ENCODE peak calls at places on chromosomes 1 and 21, in four cellular contexts. G is pancreas, Z is body of pancreas, B is choroid plexus epithelial cell. A is an unnamed sample.

GRCh38 chr1:7261490-7261889 is 476.2 kb downstream of the CAMTA1 start:
- DNase-seq in G (no peak), Z (no peak), B (no peak), A (no peak)

GRCh38 chr1:224852901-224853568 is 76.4 kb upstream of the DNAH14 start:
- DNase-seq in G (no peak), Z (no peak), B (peak; percentile 79), A (peak; percentile 16)

GRCh38 chr1:10020668-10021067 is 12.1 kb upstream of the UBE4B start:
- DNase-seq in B (no peak), Z (no peak), G (no peak), A (no peak)

GRCh38 chr21:35102488-35103407 is 53.6 kb upstream of the RUNX1 start:
- DNase-seq in B (peak; percentile 61), Z (no peak), G (no peak), A (no peak)

GRCh38 chr1:232435746-232436145 is 194.2 kb downstream of the SIPA1L2 start:
- DNase-seq in B (peak; percentile 86), G (no peak), Z (no peak), A (no peak)

GRCh38 chr21:31987696-31988095 is 114.9 kb downstream of the HUNK start:
- DNase-seq in B (no peak), G (no peak), Z (no peak), A (no peak)

GRCh38 chr1:202343652-202344349 is 2.1 kb upstream of the UBE2T start:
- DNase-seq in Z (no peak), G (no peak), B (peak; percentile 66), A (peak; percentile 81)

GRCh38 chr1:212229654-212230053 is 55.6 kb upstream of the PPP2R5A start:
- DNase-seq in B (peak; percentile 68), Z (no peak), G (no peak), A (no peak)

GRCh38 chr1:200115532-200115931 is 88.0 kb downstream of the NR5A2 start:
- DNase-seq in G (no peak), B (no peak), Z (no peak), A (no peak)

GRCh38 chr1:219659682-219660081 is 46.8 kb upstream of the ZC3H11B start:
- DNase-seq in Z (no peak), G (no peak), B (peak; percentile 100), A (no peak)

GRCh38 chr1:236214761-236215160 is 67.0 kb downstream of the ERO1B start:
- DNase-seq in B (no peak), Z (no peak), G (no peak), A (no peak)

GRCh38 chr1:28640766-28641165 is 2.1 kb downstream of the TAF12 start:
- DNase-seq in G (no peak), B (peak; percentile 52), Z (no peak), A (peak; percentile 42)

GRCh38 chr1:221741364-221741970 is 422 bp downstream of the DUSP10 start:
- DNase-seq in G (peak; percentile 29), Z (peak; percentile 24), B (peak; percentile 53), A (no peak)

GRCh38 chr21:33075128-33075527 is 5.2 kb downstream of the OLIG1 start:
- DNase-seq in B (no peak), G (no peak), Z (no peak), A (no peak)

GRCh38 chr1:204294371-204294770 is 65.4 kb downstream of the PLEKHA6 start:
- DNase-seq in B (peak; percentile 84), G (no peak), Z (no peak), A (no peak)

GRCh38 chr1:90579212-90579802 is 137.8 kb downstream of the BARHL2 start:
- DNase-seq in G (no peak), B (peak; percentile 63), Z (no peak), A (peak; percentile 48)

GRCh38 chr1:235090406-235091069 is 38.1 kb downstream of the TOMM20 start:
- DNase-seq in B (no peak), G (peak; percentile 53), Z (peak; percentile 61), A (no peak)

GRCh38 chr1:240278082-240278481 is 186.4 kb downstream of the FMN2 start:
- DNase-seq in Z (no peak), G (no peak), B (no peak), A (no peak)

GRCh38 chr1:75630004-75630403 is 19.1 kb upstream of the SLC44A5 start:
- DNase-seq in Z (no peak), B (no peak), G (no peak), A (no peak)

GRCh38 chr1:230639714-230640209 is 2.5 kb upstream of the COG2 start:
- DNase-seq in G (peak; percentile 24), Z (peak; percentile 18), B (no peak), A (no peak)

GRCh38 chr1:201480231-201481003 is 11.4 kb upstream of the PHLDA3 start:
- DNase-seq in B (peak; percentile 95), Z (peak; percentile 92), G (peak; percentile 88), A (peak; percentile 92)

GRCh38 chr1:244969355-244970235 is 105.3 kb upstream of the HNRNPU start:
- DNase-seq in Z (peak; percentile 79), G (peak; percentile 78), B (peak; percentile 97), A (peak; percentile 69)

GRCh38 chr1:218456449-218456848 is 111.3 kb downstream of the TGFB2 start:
- DNase-seq in Z (no peak), G (no peak), B (no peak), A (peak; percentile 91)

GRCh38 chr1:116411784-116412479 is 38.9 kb downstream of the ATP1A1 start:
- DNase-seq in Z (no peak), G (no peak), B (peak; percentile 51), A (no peak)

GRCh38 chr1:19597463-19598309 is 46.4 kb upstream of the NBL1 start:
- DNase-seq in Z (no peak), B (peak; percentile 64), G (no peak), A (peak; percentile 46)

GRCh38 chr1:25569599-25570458 is 26.4 kb downstream of the LDLRAP1 start:
- DNase-seq in B (no peak), Z (no peak), G (no peak), A (no peak)

GRCh38 chr1:92486251-92487077 is at the start of gene GFI1:
- DNase-seq in G (peak; percentile 74), Z (peak; percentile 80), B (no peak), A (peak; percentile 87)
- TF ChIP-seq CTCF in G (no peak), Z (no peak), B (no peak), A (no peak)

GRCh38 chr1:175208773-175209492 is 16.4 kb upstream of the KIAA0040 start:
- DNase-seq in G (no peak), Z (no peak), B (no peak), A (peak; percentile 97)
- H3K4me3 ChIP-seq in G (no peak overlapping the region), Z (no peak overlapping the region), B (no peak overlapping the region), A (peak overlapping the region; percentile 34)

GRCh38 chr1:17440074-17440826 is 773 bp upstream of the RCC2 start:
- DNase-seq in Z (no peak), B (no peak), G (no peak), A (no peak)

GRCh38 chr1:17440827-17441168 is 1.3 kb upstream of the RCC2 start:
- DNase-seq in Z (no peak), G (no peak), B (no peak), A (no peak)

GRCh38 chr1:17438977-17439249 is 564 bp downstream of the RCC2 start:
- DNase-seq in G (peak; percentile 39), B (no peak), Z (no peak), A (no peak)

GRCh38 chr1:17438176-17438976 is 1.1 kb downstream of the RCC2 start:
- DNase-seq in B (peak; percentile 47), G (peak; percentile 57), Z (peak; percentile 54), A (peak; percentile 71)

DNA sequence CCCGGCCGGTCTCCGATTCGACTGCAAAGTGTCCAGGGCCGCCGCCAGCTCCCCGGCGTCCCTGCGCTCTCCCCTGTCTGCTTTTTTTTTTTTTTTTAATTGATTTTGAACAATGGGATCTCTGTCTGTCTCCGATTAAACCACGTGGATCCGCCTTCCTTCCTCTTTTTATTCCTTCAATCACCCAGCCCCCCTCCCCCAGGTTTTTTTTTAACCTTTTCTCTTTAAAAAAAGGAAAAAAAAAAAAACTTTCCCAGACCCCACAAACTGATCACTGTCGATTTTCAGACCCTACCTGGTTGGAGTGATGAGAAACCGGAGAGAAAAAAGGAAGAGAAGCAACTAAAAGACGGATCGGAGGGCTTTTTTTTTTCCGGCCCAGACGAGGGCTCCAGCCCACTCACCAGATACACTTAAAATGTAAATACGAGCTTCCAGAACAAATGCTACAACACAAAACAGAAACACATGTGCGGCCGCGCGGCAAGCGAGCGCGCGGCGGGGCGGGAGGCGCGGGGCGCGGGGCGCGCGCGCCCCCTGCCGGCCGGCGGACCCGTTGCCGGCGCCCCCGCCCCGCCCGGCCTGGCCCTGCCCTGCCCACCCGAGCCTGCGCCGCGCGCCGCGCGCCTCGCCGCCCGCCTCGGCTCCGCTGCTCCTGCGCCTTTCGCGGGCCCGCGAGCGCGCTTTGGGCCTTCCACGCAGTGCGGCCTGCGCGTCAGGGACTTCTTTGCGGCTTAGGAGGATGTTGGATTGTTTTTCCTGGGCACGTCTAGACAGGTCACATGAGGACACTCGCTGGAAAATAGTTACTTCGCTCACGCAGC is at the start of gene RCC2:
- DNase-seq in B (peak; percentile 80), Z (peak; percentile 63), G (peak; percentile 63), A (peak; percentile 85)
- TF ChIP-seq CTCF in B (no peak), Z (no peak), G (no peak), A (no peak)

GRCh38 chr1:110341872-110342331 is 2.7 kb downstream of the RBM15 start:
- DNase-seq in G (no peak), B (no peak), Z (no peak), A (no peak)
- H3K4me3 ChIP-seq in G (no peak overlapping the region), B (peak overlapping the region; percentile 7), Z (no peak overlapping the region), A (peak overlapping the region; percentile 88)

GRCh38 chr1:211135342-211135950 is 1.5 kb upstream of the KCNH1 start:
- DNase-seq in G (no peak), B (peak; percentile 74), Z (no peak), A (peak; percentile 76)
- TF ChIP-seq CTCF in G (peak; percentile 17), B (peak; percentile 71), Z (peak; percentile 42), A (peak; percentile 75)

DNA sequence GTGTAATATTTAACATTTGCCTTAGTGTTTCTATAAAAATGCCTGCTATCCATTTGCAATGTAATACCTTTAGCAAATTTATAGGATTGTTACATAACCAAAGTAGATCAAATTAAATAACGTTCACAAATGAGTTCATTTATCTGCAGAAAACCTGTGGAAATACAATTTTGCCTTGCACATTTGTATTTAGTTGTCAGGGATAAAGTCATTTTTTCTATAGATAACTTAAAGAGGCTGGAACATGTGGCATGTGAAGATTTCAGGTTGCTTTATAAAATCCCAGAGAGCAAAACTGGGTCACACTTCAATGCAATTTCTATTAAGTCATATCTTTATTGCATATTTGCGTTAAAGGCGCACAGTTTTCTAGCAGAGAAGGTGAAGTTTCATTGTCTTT is 342.4 kb downstream of the USP25 start:
- DNase-seq in G (no peak), Z (no peak), B (no peak), A (no peak)
- H3K4me3 ChIP-seq in G (no peak overlapping the region), Z (no peak overlapping the region), B (no peak overlapping the region), A (no peak overlapping the region)

GRCh38 chr1:30699762-30700161 is 23.6 kb downstream of the MATN1 start:
- DNase-seq in Z (no peak), G (no peak), B (no peak), A (no peak)

GRCh38 chr1:30698401-30698981 is 24.9 kb downstream of the MATN1 start:
- DNase-seq in B (no peak), Z (no peak), G (no peak), A (no peak)

GRCh38 chr1:30697571-30697970 is 25.8 kb downstream of the MATN1 start:
- DNase-seq in Z (no peak), G (no peak), B (no peak), A (no peak)

GRCh38 chr1:30696831-30697230 is 26.6 kb downstream of the MATN1 start:
- DNase-seq in G (no peak), Z (no peak), B (no peak), A (no peak)

GRCh38 chr1:30697977-30698376 is 25.4 kb downstream of the MATN1 start:
- DNase-seq in B (peak; percentile 40), Z (no peak), G (no peak), A (no peak)
- TF ChIP-seq CTCF in B (no peak), Z (no peak), G (no peak), A (no peak)